ENCODE peak calls at places on chromosomes 1 and 21, in five cellular contexts. R is H9, U is IMR-90, W is mesenchymal stem cell, M is H1. N is an unnamed sample.

GRCh38 chr1:181390350-181391080 is 92.8 kb upstream of the CACNA1E start:
- DNase-seq in R (no peak), U (no peak), W (no peak), M (no peak), N (no peak)

GRCh38 chr1:103108525-103109150 is 316 bp upstream of the COL11A1 start:
- DNase-seq in R (peak; percentile 93), U (no peak), W (peak; percentile 40), M (peak; percentile 68), N (peak; percentile 91)

GRCh38 chr1:162710349-162710748 is 78.1 kb downstream of the DDR2 start:
- DNase-seq in R (no peak), U (peak; percentile 59), W (no peak), M (no peak), N (no peak)

GRCh38 chr1:246592695-246593094 is 26.4 kb downstream of the CNST start:
- DNase-seq in R (no peak), U (peak; percentile 94), W (no peak), M (no peak), N (no peak)

GRCh38 chr21:17947546-17947945 is 128.4 kb upstream of the C21orf91 start:
- DNase-seq in R (no peak), U (no peak), W (peak; percentile 20), M (no peak), N (no peak)

GRCh38 chr1:156815851-156816536 is 654 bp downstream of the SH2D2A start:
- DNase-seq in R (no peak), U (no peak), W (no peak), M (no peak), N (no peak)

GRCh38 chr1:29762635-29763034 is 526.3 kb downstream of the PTPRU start:
- DNase-seq in R (peak; percentile 9), U (no peak), W (no peak), M (no peak), N (no peak)

GRCh38 chr1:65817891-65818290 is 25.2 kb downstream of the PDE4B start:
- DNase-seq in R (no peak), U (no peak), W (no peak), M (no peak), N (no peak)

GRCh38 chr1:21511579-21512522 is 2.6 kb downstream of the ALPL start:
- DNase-seq in R (no peak), U (peak; percentile 96), W (peak; percentile 94), M (no peak), N (no peak)

GRCh38 chr1:169878498-169878897 is 15.2 kb downstream of the SCYL3 start:
- DNase-seq in R (no peak), U (no peak), W (peak; percentile 54), M (no peak), N (no peak)

GRCh38 chr1:25106981-25107642 is 125.2 kb downstream of the SYF2 start:
- DNase-seq in R (no peak), U (no peak), W (no peak), M (no peak), N (no peak)

GRCh38 chr1:14946011-14946359 is 207.6 kb upstream of the TMEM51 start:
- DNase-seq in R (no peak), U (no peak), W (no peak), M (no peak), N (no peak)

GRCh38 chr21:41843584-41843983 is 35.6 kb downstream of the PRDM15 start:
- DNase-seq in R (no peak), U (no peak), W (no peak), M (no peak), N (no peak)

GRCh38 chr1:216785211-216785610 is 62.0 kb upstream of the ESRRG start:
- DNase-seq in R (no peak), U (no peak), W (no peak), M (no peak), N (no peak)

GRCh38 chr1:12159826-12160225 is 7.0 kb upstream of the TNFRSF1B start:
- DNase-seq in R (no peak), U (no peak), W (no peak), M (no peak), N (no peak)

GRCh38 chr1:206041640-206042039 is 11.3 kb upstream of the RHEX start:
- DNase-seq in R (peak; percentile 63), U (no peak), W (no peak), M (no peak), N (no peak)

GRCh38 chr1:242055921-242056320 is 57.0 kb upstream of the MAP1LC3C start:
- DNase-seq in R (no peak), U (no peak), W (no peak), M (no peak), N (no peak)

GRCh38 chr1:111924786-111925185 is 64.7 kb downstream of the KCND3 start:
- DNase-seq in R (no peak), U (no peak), W (no peak), M (no peak), N (no peak)

GRCh38 chr1:154943649-154944421 is 7.3 kb upstream of the PMVK start:
- DNase-seq in R (peak; percentile 60), U (peak; percentile 12), W (peak; percentile 51), M (no peak), N (peak; percentile 44)

GRCh38 chr1:168635129-168635528 is 58.7 kb downstream of the XCL1 start:
- DNase-seq in R (no peak), U (no peak), W (no peak), M (no peak), N (no peak)

GRCh38 chr1:5796028-5796427 is 196.2 kb downstream of the NPHP4 start:
- DNase-seq in R (no peak), U (no peak), W (no peak), M (no peak), N (no peak)

GRCh38 chr1:230165526-230165925 is 98.5 kb downstream of the GALNT2 start:
- DNase-seq in R (peak; percentile 20), U (no peak), W (no peak), M (no peak), N (no peak)
- H3K4me1 ChIP-seq in R (peaks cover under 1% of the 10 kb centered on the region), U (peaks cover 7% of the 10 kb centered on the region), W (peaks cover 11% of the 10 kb centered on the region), M (no peaks in the 10 kb centered on the region), N (no peaks in the 10 kb centered on the region)

GRCh38 chr1:87141556-87141955 is 187.1 kb upstream of the LMO4 start:
- DNase-seq in R (no peak), U (no peak), W (no peak), M (no peak), N (no peak)
- H3K18ac ChIP-seq in R (no peak overlapping the region), U (no peak overlapping the region), W (no peak overlapping the region), M (no peak overlapping the region), N (no peak overlapping the region)

GRCh38 chr21:28421716-28422480 is 570.8 kb downstream of the LTN1 start:
- DNase-seq in R (no peak), U (peak; percentile 78), W (no peak), M (no peak), N (no peak)

GRCh38 chr21:28419811-28420210 is 572.9 kb downstream of the LTN1 start:
- DNase-seq in R (no peak), U (no peak), W (no peak), M (no peak), N (no peak)

GRCh38 chr21:28427356-28428022 is 565.2 kb downstream of the LTN1 start:
- DNase-seq in R (no peak), U (peak; percentile 67), W (no peak), M (no peak), N (no peak)

GRCh38 chr21:28426545-28426944 is 566.1 kb downstream of the LTN1 start:
- DNase-seq in R (no peak), U (peak; percentile 32), W (no peak), M (no peak), N (no peak)

DNA sequence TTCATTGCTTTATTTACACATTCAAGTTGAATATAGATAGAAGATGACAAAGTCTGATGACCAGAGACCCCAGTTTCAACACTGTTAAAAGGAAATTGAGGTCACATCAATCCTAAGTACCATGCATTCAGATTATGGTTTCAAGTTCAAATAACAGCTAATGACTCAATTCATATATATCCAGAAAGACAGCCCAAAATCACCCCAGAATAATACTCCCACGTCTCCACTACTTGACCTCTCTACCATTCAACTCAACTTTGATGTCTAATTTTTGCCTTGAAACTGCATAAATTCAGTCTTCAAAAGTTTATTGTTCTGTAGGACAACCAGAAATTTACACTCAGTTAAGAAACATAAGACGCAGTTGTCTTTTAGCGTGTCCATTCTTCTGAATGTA is 569.2 kb downstream of the LTN1 start:
- DNase-seq in R (no peak), U (no peak), W (no peak), M (no peak), N (no peak)
- H3K4me1 ChIP-seq in R (no peaks in the 10 kb centered on the region), U (peaks cover 16% of the 10 kb centered on the region), W (no peaks in the 10 kb centered on the region), M (no peaks in the 10 kb centered on the region), N (no peaks in the 10 kb centered on the region)

GRCh38 chr1:218475699-218476098 is 130.6 kb downstream of the TGFB2 start:
- DNase-seq in R (no peak), U (no peak), W (no peak), M (no peak), N (no peak)

GRCh38 chr1:218472885-218473284 is 127.7 kb downstream of the TGFB2 start:
- DNase-seq in R (no peak), U (no peak), W (no peak), M (no peak), N (no peak)

GRCh38 chr1:218475275-218475674 is 130.1 kb downstream of the TGFB2 start:
- DNase-seq in R (no peak), U (peak; percentile 26), W (no peak), M (no peak), N (no peak)

GRCh38 chr1:218473527-218473926 is 128.4 kb downstream of the TGFB2 start:
- DNase-seq in R (no peak), U (peak; percentile 73), W (peak; percentile 68), M (no peak), N (no peak)

GRCh38 chr1:218474089-218474488 is 129.0 kb downstream of the TGFB2 start:
- DNase-seq in R (no peak), U (no peak), W (no peak), M (no peak), N (no peak)
- H3K18ac ChIP-seq in R (no peak overlapping the region), U (peak overlapping the region; percentile 40), W (no peak overlapping the region), M (no peak overlapping the region), N (no peak overlapping the region)

GRCh38 chr21:38914071-38914491 is 108.4 kb downstream of the ETS2 start:
- DNase-seq in R (no peak), U (no peak), W (no peak), M (no peak), N (no peak)
- H3K4me1 ChIP-seq in R (peaks cover 5% of the 10 kb centered on the region), U (peaks cover 17% of the 10 kb centered on the region), W (peaks cover 9% of the 10 kb centered on the region), M (peaks cover 6% of the 10 kb centered on the region), N (peaks cover 4% of the 10 kb centered on the region)

DNA sequence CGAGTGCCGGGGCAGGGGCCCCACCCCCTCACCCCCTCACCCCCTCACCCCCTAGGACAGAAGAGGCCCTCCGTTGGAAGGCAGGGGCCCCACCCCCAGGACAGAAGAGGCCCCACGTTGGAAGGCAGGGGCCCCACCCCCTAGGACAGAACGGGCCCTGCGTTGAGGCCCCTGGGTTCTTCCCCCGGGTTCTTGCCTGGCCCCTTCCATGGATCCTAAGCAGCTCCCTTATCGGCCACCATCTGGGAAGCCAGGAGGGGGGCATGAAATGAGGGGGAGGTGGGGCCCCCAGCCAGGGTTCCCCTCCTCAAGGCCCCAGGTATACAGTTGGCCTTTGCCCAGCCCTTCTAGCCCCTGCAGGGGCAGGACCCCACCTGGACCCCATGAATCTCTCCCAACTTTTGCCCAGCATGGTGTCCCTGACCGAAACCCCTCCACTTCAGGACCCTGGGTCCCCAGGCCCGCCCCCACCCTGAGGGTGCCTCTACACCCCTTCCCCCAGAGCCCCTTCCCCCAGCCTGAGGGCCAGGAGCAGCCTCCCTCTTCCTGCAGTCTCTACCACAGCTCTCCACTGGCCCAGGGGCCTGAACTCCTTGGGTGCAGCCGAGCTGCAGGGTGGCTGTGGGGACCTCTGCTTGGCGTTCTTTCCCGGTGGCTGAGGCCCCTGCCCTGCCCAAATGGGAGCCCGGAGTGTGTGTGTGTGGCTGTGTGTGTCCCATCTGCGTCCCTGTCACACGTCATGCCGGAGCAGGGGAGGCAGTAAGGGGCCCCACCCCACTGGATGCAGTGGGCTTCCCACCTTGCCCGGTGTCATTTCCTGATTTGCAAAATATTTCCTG is 4.3 kb upstream of the VWA1 start:
- DNase-seq in R (no peak), U (no peak), W (no peak), M (no peak), N (no peak)
- H3K18ac ChIP-seq in R (peak overlapping the region; percentile 17), U (no peak overlapping the region), W (peak overlapping the region; percentile 92), M (peak overlapping the region; percentile 75), N (peak overlapping the region; percentile 96)

GRCh38 chr1:223708001-223708359 is 4.4 kb upstream of the CAPN2 start:
- DNase-seq in R (no peak), U (no peak), W (no peak), M (no peak), N (no peak)
- H3K4me1 ChIP-seq in R (no peaks in the 10 kb centered on the region), U (peaks cover 35% of the 10 kb centered on the region), W (peaks cover 37% of the 10 kb centered on the region), M (no peaks in the 10 kb centered on the region), N (peaks cover 3% of the 10 kb centered on the region)

N was measured in neuronal stem cell.